ENCODE peak calls at places on chromosomes 11 and 22, in nine cellular contexts. L, D, X, Q, E, S, W, U and M are unnamed samples.

GRCh38 chr11:13016415-13016814 is 7.3 kb downstream of the RASSF10 start:
- DNase-seq in E (no peak), U (no peak), Q (no peak), L (no peak), D (no peak), S (no peak), W (no peak), X (no peak), M (no peak)

GRCh38 chr11:1937616-1938342 is 9.4 kb upstream of the MRPL23 start:
- DNase-seq in L (no peak), Q (no peak), X (no peak), D (no peak), E (no peak), U (no peak), S (no peak), W (no peak), M (no peak)

GRCh38 chr11:1862588-1863351 is 9.9 kb downstream of the LSP1 start:
- DNase-seq in E (no peak), Q (no peak), U (no peak), W (no peak), S (no peak), L (no peak), X (no peak), D (peak), M (peak)

GRCh38 chr11:65066805-65067291 is 8.5 kb upstream of the NAALADL1 start:
- DNase-seq in L (no peak), X (peak), S (no peak), D (no peak), W (no peak), U (no peak), E (no peak), Q (no peak), M (no peak)

GRCh38 chr22:47802446-47802845 is 1040.0 kb downstream of the TBC1D22A start:
- DNase-seq in L (no peak), W (no peak), D (no peak), Q (no peak), X (no peak), S (no peak), U (no peak), E (no peak), M (no peak)

GRCh38 chr11:17277024-17277584 is 565 bp downstream of the NUCB2 start:
- DNase-seq in W (peak), L (no peak), Q (peak), E (peak), S (no peak), X (no peak), U (no peak), D (peak), M (peak)

GRCh38 chr11:131041331-131042040 is 125.2 kb upstream of the SNX19 start:
- DNase-seq in W (no peak), X (no peak), S (no peak), E (no peak), U (no peak), D (peak), Q (no peak), L (peak), M (no peak)

GRCh38 chr11:12517741-12518140 is 140.4 kb downstream of the PARVA start:
- DNase-seq in L (no peak), X (no peak), W (no peak), E (no peak), Q (no peak), S (no peak), U (no peak), D (no peak), M (no peak)

GRCh38 chr11:70672991-70673670 is 274.8 kb downstream of the CTTN start:
- DNase-seq in E (no peak), Q (no peak), D (no peak), X (no peak), L (no peak), U (no peak), W (no peak), S (no peak), M (no peak)

GRCh38 chr11:95924414-95924760 is 480 bp upstream of the MTMR2 start:
- DNase-seq in X (no peak), Q (peak), U (peak), D (peak), E (peak), S (no peak), L (no peak), W (no peak), M (peak)

GRCh38 chr22:37284807-37285355 is 2.6 kb downstream of the CYTH4 start:
- DNase-seq in D (no peak), S (no peak), L (no peak), Q (no peak), E (no peak), U (peak), X (no peak), W (no peak), M (no peak)

GRCh38 chr11:8258771-8259170 is 4.9 kb downstream of the LMO1 start:
- DNase-seq in W (no peak), U (no peak), Q (peak), X (no peak), E (peak), S (no peak), L (peak), D (peak), M (no peak)

GRCh38 chr11:69280994-69281393 is 13.0 kb upstream of the MYEOV start:
- DNase-seq in L (peak), W (peak), U (no peak), Q (peak), D (peak), E (peak), S (no peak), X (no peak), M (peak)

GRCh38 chr11:89381094-89381493 is 110.1 kb downstream of the NOX4 start:
- DNase-seq in D (peak), W (peak), S (peak), U (no peak), X (no peak), Q (peak), L (peak), E (peak), M (peak)

GRCh38 chr22:40518840-40519239 is 117.7 kb downstream of the MRTFA start:
- DNase-seq in Q (no peak), W (no peak), X (no peak), U (no peak), S (no peak), L (no peak), E (no peak), D (no peak), M (no peak)

GRCh38 chr11:110857885-110858555 is 145.8 kb upstream of the ARHGAP20 start:
- DNase-seq in X (no peak), S (no peak), Q (peak), U (no peak), D (peak), E (peak), W (peak), L (no peak), M (peak)

GRCh38 chr11:117121176-117121575 is 22.9 kb upstream of the PAFAH1B2 start:
- DNase-seq in E (peak), S (no peak), W (no peak), U (no peak), L (no peak), Q (peak), X (no peak), D (peak), M (no peak)

GRCh38 chr22:37243402-37244113 is 511 bp downstream of the RAC2 start:
- DNase-seq in L (no peak), D (no peak), X (no peak), W (no peak), E (no peak), U (no peak), S (no peak), Q (no peak), M (no peak)

GRCh38 chr11:19595840-19596751 is 116.5 kb upstream of the NAV2 start:
- DNase-seq in L (no peak), E (peak), Q (peak), S (peak), W (peak), D (peak), X (no peak), U (no peak), M (peak)

GRCh38 chr22:30906946-30907345 is 61.6 kb downstream of the MORC2 start:
- DNase-seq in S (no peak), L (no peak), X (no peak), Q (no peak), U (no peak), D (no peak), E (no peak), W (no peak), M (no peak)

GRCh38 chr11:123174196-123175183 is 20.6 kb downstream of the CLMP start:
- DNase-seq in Q (peak), S (no peak), W (peak), X (peak), D (peak), E (peak), U (no peak), L (peak), M (peak)

GRCh38 chr11:16195659-16196058 is 160.7 kb downstream of the SOX6 start:
- DNase-seq in D (no peak), Q (peak), L (no peak), U (no peak), S (no peak), E (peak), W (peak), X (no peak), M (peak)

GRCh38 chr22:26546282-26546681 is 34.0 kb upstream of the TFIP11 start:
- DNase-seq in L (no peak), Q (no peak), X (no peak), U (no peak), E (no peak), S (no peak), W (no peak), D (no peak), M (no peak)

GRCh38 chr11:95266751-95267374 is 35.9 kb upstream of the SESN3 start:
- DNase-seq in X (no peak), E (peak), W (no peak), U (no peak), L (no peak), S (no peak), D (peak), Q (no peak), M (no peak)

GRCh38 chr11:79160786-79161403 is 279.9 kb downstream of the TENM4 start:
- DNase-seq in E (peak), W (no peak), X (peak), S (no peak), D (peak), L (no peak), U (no peak), Q (no peak), M (peak)

GRCh38 chr11:63490551-63491239 is at the start of gene PLAAT5:
- DNase-seq in Q (no peak), W (no peak), L (no peak), D (no peak), U (no peak), X (peak), S (no peak), E (peak), M (no peak)

GRCh38 chr11:60785806-60786361 is 751 bp downstream of the MS4A10 start:
- DNase-seq in E (peak), L (no peak), W (no peak), X (no peak), S (no peak), Q (peak), D (peak), U (no peak), M (peak)

GRCh38 chr22:21693333-21693998 is 27.7 kb downstream of the PPIL2 start:
- DNase-seq in D (no peak), U (no peak), E (no peak), X (no peak), S (no peak), Q (no peak), L (no peak), W (no peak), M (no peak)

GRCh38 chr11:133814588-133814987 is 30.7 kb downstream of the SPATA19 start:
- DNase-seq in L (no peak), Q (no peak), E (no peak), X (no peak), D (no peak), S (no peak), W (no peak), U (no peak), M (no peak)

GRCh38 chr11:1150769-1151365 is 6.9 kb upstream of the MUC5AC start:
- DNase-seq in X (no peak), W (no peak), D (peak), L (no peak), E (peak), U (no peak), Q (peak), S (no peak), M (peak)

GRCh38 chr11:122656631-122657101 is 1.1 kb downstream of the UBASH3B start:
- DNase-seq in W (no peak), D (peak), U (peak), X (peak), S (no peak), Q (peak), L (no peak), E (peak), M (peak)

GRCh38 chr11:93591247-93591898 is 48.2 kb upstream of the SMCO4 start:
- DNase-seq in Q (peak), D (peak), W (no peak), S (no peak), U (peak), X (no peak), L (peak), E (no peak), M (peak)

GRCh38 chr11:109641549-109641948 is 219.6 kb downstream of the C11orf87 start:
- DNase-seq in L (no peak), U (no peak), X (peak), W (no peak), E (peak), D (peak), S (no peak), Q (peak), M (peak)

GRCh38 chr11:126969865-126970479 is 30.6 kb downstream of the KIRREL3 start:
- DNase-seq in Q (peak), W (no peak), D (peak), U (no peak), X (peak), S (no peak), E (peak), L (no peak), M (peak)

GRCh38 chr11:108025387-108026080 is 16.8 kb downstream of the CUL5 start:
- DNase-seq in U (peak), S (no peak), E (no peak), Q (peak), L (no peak), W (no peak), D (no peak), X (no peak), M (no peak)

GRCh38 chr11:125270711-125271110 is 106.2 kb downstream of the PKNOX2 start:
- DNase-seq in L (no peak), E (peak), X (no peak), S (no peak), Q (peak), U (no peak), D (peak), W (no peak), M (no peak)

DNA sequence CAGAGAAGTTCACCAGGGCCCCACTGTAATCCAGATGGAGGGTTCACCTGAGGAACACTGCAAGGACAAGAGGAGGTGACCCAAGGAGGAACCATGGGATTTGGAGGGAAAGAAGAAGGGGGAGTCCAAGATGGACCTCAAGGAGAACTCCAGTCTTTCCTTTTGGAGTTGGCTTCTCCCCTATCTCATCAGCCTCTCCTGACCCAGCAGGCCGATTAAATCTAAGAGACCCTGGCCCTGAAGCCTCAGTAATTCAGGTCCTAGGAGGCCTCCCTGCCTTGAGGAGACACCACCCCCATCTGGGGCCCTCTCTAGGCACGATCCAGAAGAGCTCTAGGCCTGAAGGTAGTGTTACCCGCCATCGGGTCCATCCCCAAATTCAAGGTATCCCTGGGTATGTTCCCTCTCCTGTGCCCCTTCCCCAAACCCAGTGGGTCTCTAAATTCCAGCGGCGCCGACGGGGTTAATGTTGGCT is 15.1 kb upstream of the DGKZ start:
- DNase-seq in D (no peak), Q (no peak), E (no peak), S (no peak), W (no peak), U (no peak), X (no peak), L (no peak), M (no peak)
- H3K4me3 ChIP-seq in D (no peak), Q (no peak), E (no peak), S (peak), W (no peak), U (no peak), X (peak), L (no peak), M (no peak)

DNA sequence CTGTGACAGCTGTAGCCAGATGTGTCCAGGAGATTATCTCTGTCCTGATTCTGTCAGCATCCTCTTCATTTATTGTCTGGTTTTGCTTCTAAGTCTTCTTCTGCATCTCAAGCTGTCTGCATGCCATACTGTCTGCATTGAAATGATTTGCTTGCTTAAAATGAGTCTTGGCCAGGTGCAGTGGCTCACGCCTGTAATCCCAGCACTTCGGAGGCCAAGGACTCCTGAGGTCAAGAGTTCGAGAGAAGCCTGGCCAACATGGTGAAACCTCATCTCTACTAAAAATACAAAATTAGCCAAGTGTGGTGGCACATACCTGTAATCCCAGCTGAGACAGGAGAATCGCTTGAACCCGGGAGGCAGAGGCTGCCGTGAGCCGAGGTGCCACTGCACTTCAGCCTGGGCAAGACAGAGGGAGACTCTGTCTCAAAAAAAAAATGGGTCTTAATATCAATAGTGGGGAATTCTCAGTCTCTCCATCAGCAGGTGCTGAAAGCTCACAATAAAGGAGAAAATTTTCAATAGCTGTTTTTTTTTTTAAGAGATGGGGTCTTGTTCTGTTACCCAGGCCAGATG is 39.2 kb upstream of the AMPD3 start:
- DNase-seq in L (no peak), D (no peak), W (no peak), E (no peak), S (no peak), U (no peak), Q (no peak), X (no peak), M (no peak)
- TF ChIP-seq CTCF in L (no peak), D (no peak), W (no peak), E (no peak), S (no peak), U (peak), Q (no peak), X (no peak), M (no peak)

GRCh38 chr22:35914665-35915476 is 113.8 kb downstream of the RBFOX2 start:
- DNase-seq in X (peak), W (no peak), D (peak), U (no peak), E (peak), L (peak), S (peak), Q (peak), M (peak)

GRCh38 chr22:35917651-35918050 is 111.0 kb downstream of the RBFOX2 start:
- DNase-seq in W (no peak), Q (no peak), E (no peak), S (no peak), D (no peak), X (no peak), U (no peak), L (no peak), M (no peak)

GRCh38 chr22:35914357-35914664 is 114.3 kb downstream of the RBFOX2 start:
- DNase-seq in S (no peak), L (no peak), D (no peak), X (no peak), Q (no peak), U (no peak), E (no peak), W (no peak), M (no peak)

GRCh38 chr22:35913925-35914324 is 114.7 kb downstream of the RBFOX2 start:
- DNase-seq in W (no peak), S (no peak), X (peak), L (no peak), U (no peak), D (no peak), E (no peak), Q (no peak), M (no peak)

DNA sequence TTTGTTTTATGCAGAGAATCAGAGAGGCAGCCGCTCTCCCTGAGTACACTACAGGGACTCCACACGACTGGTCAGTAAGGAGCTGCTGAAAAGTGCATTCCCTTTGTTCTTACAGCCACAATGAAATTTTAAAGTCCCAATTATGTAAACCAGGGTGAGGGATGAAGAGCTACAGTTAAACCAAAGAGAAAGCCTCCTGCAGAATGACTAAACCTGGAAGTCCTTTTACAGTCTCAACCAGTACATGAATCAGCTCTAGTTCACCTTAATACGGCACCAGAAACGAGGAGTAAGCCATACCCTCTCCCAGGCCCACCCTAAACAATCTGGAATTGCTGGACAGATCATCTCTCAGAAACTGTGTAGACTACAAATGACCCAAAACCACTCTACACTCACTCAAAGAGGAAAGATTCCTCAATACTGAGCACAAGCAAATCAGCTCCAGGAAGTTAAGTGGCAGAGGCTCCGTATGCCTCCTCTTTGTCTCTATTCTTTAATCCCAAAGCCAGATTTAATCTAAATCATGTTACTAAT is 113.1 kb downstream of the RBFOX2 start:
- DNase-seq in S (no peak), D (peak), Q (peak), W (no peak), L (no peak), E (peak), X (peak), U (no peak), M (peak)
- H3K4me3 ChIP-seq in S (peak), D (peak), Q (peak), W (no peak), L (no peak), E (peak), X (peak), U (no peak), M (peak)

GRCh38 chr11:119672597-119672996 is 56.4 kb downstream of the NECTIN1 start:
- DNase-seq in L (no peak), W (no peak), Q (no peak), D (no peak), S (no peak), X (no peak), E (no peak), U (no peak), M (no peak)

GRCh38 chr11:119671048-119671447 is 58.0 kb downstream of the NECTIN1 start:
- DNase-seq in S (no peak), U (no peak), E (peak), D (peak), L (no peak), Q (peak), X (no peak), W (peak), M (peak)

GRCh38 chr11:119671561-119672015 is 57.4 kb downstream of the NECTIN1 start:
- DNase-seq in L (no peak), Q (peak), X (peak), U (no peak), E (peak), D (peak), S (no peak), W (no peak), M (peak)

GRCh38 chr11:119676461-119677020 is 52.5 kb downstream of the NECTIN1 start:
- DNase-seq in Q (peak), W (no peak), U (no peak), E (peak), S (no peak), X (no peak), D (peak), L (no peak), M (peak)

GRCh38 chr11:119673389-119674336 is 55.3 kb downstream of the NECTIN1 start:
- DNase-seq in X (no peak), U (peak), E (no peak), D (no peak), S (no peak), W (no peak), Q (no peak), L (no peak), M (no peak)
- TF ChIP-seq CTCF in X (no peak), U (peak), E (no peak), D (no peak), S (no peak), W (no peak), Q (no peak), L (peak), M (no peak)

GRCh38 chr22:19169947-19170318 is 8.6 kb downstream of the SLC25A1 start:
- DNase-seq in E (no peak), W (no peak), D (no peak), X (no peak), Q (no peak), U (no peak), S (no peak), L (no peak), M (no peak)
- H3K4me3 ChIP-seq in E (peak), W (no peak), D (peak), X (peak), Q (no peak), U (no peak), S (peak), L (no peak), M (no peak)